ENCODE peak calls at places on chromosomes 16 and 17, in seven cellular contexts. One of them, this sample, is unnamed.

GRCh38 chr17:62781356-62781755 is 26.8 kb downstream of the MARCHF10 start:
- DNase-seq in lung: peak; percentile 39
- DNase-seq in psoas muscle: no peak
- DNase-seq in esophagus muscularis mucosa: no peak
- DNase-seq in heart right ventricle: no peak
- DNase-seq in endodermal cell: peak; percentile 19
- DNase-seq in HCT116: no peak
- DNase-seq in this sample: no peak

GRCh38 chr16:76345093-76345735 is 68.0 kb downstream of the CNTNAP4 start:
- DNase-seq in esophagus muscularis mucosa: no peak
- DNase-seq in psoas muscle: peak; percentile 65
- DNase-seq in heart right ventricle: no peak
- DNase-seq in endodermal cell: no peak
- DNase-seq in HCT116: no peak
- DNase-seq in lung: peak; percentile 43
- DNase-seq in this sample: no peak

GRCh38 chr17:82457071-82457789 is 1.3 kb upstream of the NARF start:
- DNase-seq in lung: no peak
- DNase-seq in psoas muscle: no peak
- DNase-seq in heart right ventricle: no peak
- DNase-seq in HCT116: no peak
- DNase-seq in endodermal cell: peak; percentile 44
- DNase-seq in esophagus muscularis mucosa: no peak
- DNase-seq in this sample: no peak

GRCh38 chr16:57108432-57108831 is 16.0 kb downstream of the CPNE2 start:
- DNase-seq in esophagus muscularis mucosa: no peak
- DNase-seq in HCT116: no peak
- DNase-seq in endodermal cell: no peak
- DNase-seq in heart right ventricle: no peak
- DNase-seq in lung: no peak
- DNase-seq in psoas muscle: no peak
- DNase-seq in this sample: no peak

GRCh38 chr17:55383771-55384679 is 37.6 kb downstream of the MMD start:
- DNase-seq in HCT116: no peak
- DNase-seq in heart right ventricle: no peak
- DNase-seq in esophagus muscularis mucosa: no peak
- DNase-seq in lung: no peak
- DNase-seq in endodermal cell: no peak
- DNase-seq in psoas muscle: no peak
- DNase-seq in this sample: peak; percentile 7

GRCh38 chr17:20934288-20934687 is 108.5 kb downstream of the USP22 start:
- DNase-seq in endodermal cell: no peak
- DNase-seq in heart right ventricle: no peak
- DNase-seq in lung: no peak
- DNase-seq in HCT116: no peak
- DNase-seq in esophagus muscularis mucosa: no peak
- DNase-seq in psoas muscle: no peak
- DNase-seq in this sample: no peak

GRCh38 chr17:77445030-77445907 is 304.5 kb downstream of the SEC14L1 start:
- DNase-seq in HCT116: no peak
- DNase-seq in psoas muscle: peak; percentile 76
- DNase-seq in heart right ventricle: no peak
- DNase-seq in esophagus muscularis mucosa: no peak
- DNase-seq in endodermal cell: no peak
- DNase-seq in lung: no peak
- DNase-seq in this sample: no peak

GRCh38 chr17:4480929-4481898 is 17.5 kb upstream of the SPNS2 start:
- DNase-seq in HCT116: no peak
- DNase-seq in lung: no peak
- DNase-seq in endodermal cell: no peak
- DNase-seq in heart right ventricle: no peak
- DNase-seq in psoas muscle: no peak
- DNase-seq in esophagus muscularis mucosa: no peak
- DNase-seq in this sample: no peak

GRCh38 chr17:44522883-44523671 is 19.9 kb upstream of the GPATCH8 start:
- DNase-seq in endodermal cell: peak; percentile 98
- DNase-seq in heart right ventricle: peak; percentile 70
- DNase-seq in esophagus muscularis mucosa: no peak
- DNase-seq in HCT116: peak; percentile 69
- DNase-seq in psoas muscle: peak; percentile 90
- DNase-seq in lung: peak; percentile 65
- DNase-seq in this sample: no peak

DNA sequence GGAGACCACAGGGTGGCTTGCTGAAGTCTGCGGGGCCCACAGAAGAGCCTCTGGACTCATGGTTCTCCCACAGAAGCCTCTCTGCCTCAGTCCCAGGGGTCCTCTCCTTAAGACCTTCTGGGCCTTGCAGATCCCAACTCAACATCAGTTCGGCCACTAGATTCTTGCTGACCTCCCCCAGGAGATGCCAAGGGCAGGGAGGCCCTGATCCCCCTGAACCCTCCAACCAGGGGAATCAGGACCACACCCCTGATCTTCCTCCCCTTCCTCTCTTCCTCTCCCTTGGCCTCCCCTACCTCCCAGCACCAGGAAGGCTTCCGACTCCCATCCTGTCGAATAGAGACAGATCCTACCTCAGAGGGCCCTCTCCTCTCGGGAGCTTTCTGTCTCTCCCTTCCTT is 53.4 kb downstream of the NOS2 start:
- DNase-seq in HCT116: no peak
- DNase-seq in psoas muscle: no peak
- DNase-seq in lung: no peak
- DNase-seq in esophagus muscularis mucosa: peak; percentile 70
- DNase-seq in endodermal cell: no peak
- DNase-seq in heart right ventricle: no peak
- DNase-seq in this sample: no peak
- H3K4me3 ChIP-seq in HCT116: no peak overlapping the region
- H3K4me3 ChIP-seq in psoas muscle: no peak overlapping the region
- H3K4me3 ChIP-seq in lung: no peak overlapping the region
- H3K4me3 ChIP-seq in esophagus muscularis mucosa: no peak overlapping the region
- H3K4me3 ChIP-seq in endodermal cell: no peak overlapping the region
- H3K4me3 ChIP-seq in heart right ventricle: no peak overlapping the region
- H3K4me3 ChIP-seq in this sample: no peak overlapping the region

DNA sequence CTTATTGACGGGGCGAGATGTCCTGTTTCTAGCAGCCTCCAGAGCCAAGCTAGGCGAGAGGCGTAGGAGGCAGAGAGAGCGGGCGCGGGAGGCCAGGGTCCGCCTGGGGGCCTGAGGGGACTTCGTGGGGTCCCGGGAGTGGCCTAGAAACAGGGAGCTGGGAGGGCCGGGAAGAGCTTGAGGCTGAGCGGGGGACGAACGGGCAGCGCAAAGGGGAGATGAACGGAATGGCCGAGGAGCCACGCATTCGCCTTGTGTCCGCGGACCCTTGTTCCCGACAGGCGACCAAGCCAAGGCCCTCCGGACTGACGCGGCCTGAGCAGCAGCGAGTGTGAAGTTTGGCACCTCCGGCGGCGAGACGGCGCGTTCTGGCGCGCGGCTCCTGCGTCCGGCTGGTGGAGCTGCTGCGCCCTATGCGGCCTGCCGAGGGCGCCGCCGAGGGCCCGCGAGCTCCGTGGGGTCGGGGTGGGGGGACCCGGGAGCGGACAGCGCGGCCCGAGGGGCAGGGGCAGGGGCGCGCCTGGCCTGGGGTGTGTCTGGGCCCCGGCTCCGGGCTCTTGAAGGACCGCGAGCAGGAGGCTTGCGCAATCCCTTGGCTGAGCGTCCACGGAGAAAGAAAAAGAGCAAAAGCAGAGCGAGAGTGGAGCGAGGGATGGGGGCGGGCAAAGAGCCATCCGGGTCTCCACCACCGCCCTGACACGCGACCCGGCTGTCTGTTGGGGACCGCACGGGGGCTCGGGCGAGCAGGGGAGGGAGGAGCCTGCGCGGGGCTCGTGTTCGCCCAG is 1.2 kb upstream of the CBX4 start:
- DNase-seq in heart right ventricle: peak; percentile 70
- DNase-seq in endodermal cell: peak; percentile 91
- DNase-seq in HCT116: no peak
- DNase-seq in psoas muscle: peak; percentile 83
- DNase-seq in lung: peak; percentile 63
- DNase-seq in esophagus muscularis mucosa: no peak
- DNase-seq in this sample: no peak
- TF ChIP-seq CTCF in heart right ventricle: no peak
- TF ChIP-seq CTCF in endodermal cell: peak; percentile 47
- TF ChIP-seq CTCF in HCT116: no peak
- TF ChIP-seq CTCF in psoas muscle: peak; percentile 10
- TF ChIP-seq CTCF in lung: no peak
- TF ChIP-seq CTCF in esophagus muscularis mucosa: peak; percentile 43
- TF ChIP-seq CTCF in this sample: peak; percentile 28

DNA sequence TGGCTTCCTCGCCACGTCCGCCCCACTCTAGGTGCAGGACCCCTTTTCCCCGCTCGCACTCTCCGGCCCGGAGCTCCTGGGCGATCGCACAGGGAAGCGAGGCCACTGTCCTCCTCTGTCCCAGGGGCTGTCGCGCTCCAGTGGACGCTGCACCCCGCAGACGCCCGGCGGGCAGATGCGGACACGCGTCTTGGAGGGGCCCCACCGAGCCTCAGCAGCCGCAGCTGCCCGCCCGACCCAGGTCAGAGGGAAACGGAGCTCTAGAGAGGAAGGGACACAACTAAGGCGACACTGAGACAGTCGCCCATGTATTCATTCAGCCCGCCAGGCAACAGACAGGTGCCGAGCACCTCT is 726 bp upstream of the SLC13A5 start:
- DNase-seq in HCT116: no peak
- DNase-seq in psoas muscle: no peak
- DNase-seq in endodermal cell: no peak
- DNase-seq in lung: no peak
- DNase-seq in esophagus muscularis mucosa: no peak
- DNase-seq in heart right ventricle: no peak
- DNase-seq in this sample: no peak
- H3K4me3 ChIP-seq in HCT116: no peak overlapping the region
- H3K4me3 ChIP-seq in psoas muscle: peak overlapping the region; percentile 56
- H3K4me3 ChIP-seq in endodermal cell: peak overlapping the region; percentile 81
- H3K4me3 ChIP-seq in lung: no peak overlapping the region
- H3K4me3 ChIP-seq in esophagus muscularis mucosa: peak overlapping the region; percentile 35
- H3K4me3 ChIP-seq in heart right ventricle: peak overlapping the region; percentile 45
- H3K4me3 ChIP-seq in this sample: no peak overlapping the region

GRCh38 chr17:50204431-50204830 is 3.0 kb upstream of the COL1A1 start:
- DNase-seq in endodermal cell: no peak
- DNase-seq in HCT116: no peak
- DNase-seq in heart right ventricle: no peak
- DNase-seq in esophagus muscularis mucosa: no peak
- DNase-seq in lung: no peak
- DNase-seq in psoas muscle: no peak
- DNase-seq in this sample: no peak

GRCh38 chr17:50203589-50204345 is 2.3 kb upstream of the COL1A1 start:
- DNase-seq in HCT116: no peak
- DNase-seq in lung: no peak
- DNase-seq in heart right ventricle: no peak
- DNase-seq in esophagus muscularis mucosa: no peak
- DNase-seq in endodermal cell: no peak
- DNase-seq in psoas muscle: no peak
- DNase-seq in this sample: no peak

GRCh38 chr17:50205111-50205821 is 3.8 kb upstream of the COL1A1 start:
- DNase-seq in HCT116: no peak
- DNase-seq in esophagus muscularis mucosa: no peak
- DNase-seq in lung: no peak
- DNase-seq in endodermal cell: no peak
- DNase-seq in heart right ventricle: peak; percentile 58
- DNase-seq in psoas muscle: no peak
- DNase-seq in this sample: no peak

GRCh38 chr17:50201226-50201854 is at the start of gene COL1A1:
- DNase-seq in HCT116: no peak
- DNase-seq in esophagus muscularis mucosa: no peak
- DNase-seq in heart right ventricle: peak; percentile 74
- DNase-seq in lung: peak; percentile 68
- DNase-seq in endodermal cell: peak; percentile 77
- DNase-seq in psoas muscle: peak; percentile 83
- DNase-seq in this sample: no peak

DNA sequence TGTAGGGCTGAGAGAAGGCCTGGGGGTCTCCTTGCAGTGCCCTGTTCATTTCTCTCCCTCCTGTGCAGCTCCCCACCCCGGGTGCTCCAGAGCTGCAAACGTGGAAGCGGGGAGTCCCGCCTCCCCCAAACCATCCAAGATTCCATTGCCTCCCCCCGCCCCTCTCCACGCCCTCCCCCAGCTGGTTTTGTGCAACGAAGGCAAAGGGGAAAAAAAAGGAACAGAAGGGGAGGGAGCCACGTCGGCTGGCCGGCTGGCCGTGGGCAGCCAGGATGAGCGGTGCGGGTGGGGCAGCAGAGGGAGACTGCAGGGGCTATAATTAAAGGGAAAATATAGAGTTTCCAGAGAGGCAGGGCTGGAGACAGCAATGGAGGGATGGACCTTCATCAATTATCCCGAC is 1.7 kb upstream of the COL1A1 start:
- DNase-seq in esophagus muscularis mucosa: no peak
- DNase-seq in HCT116: no peak
- DNase-seq in heart right ventricle: no peak
- DNase-seq in psoas muscle: no peak
- DNase-seq in lung: no peak
- DNase-seq in endodermal cell: no peak
- DNase-seq in this sample: no peak
- TF ChIP-seq CTCF in esophagus muscularis mucosa: no peak
- TF ChIP-seq CTCF in HCT116: no peak
- TF ChIP-seq CTCF in heart right ventricle: no peak
- TF ChIP-seq CTCF in psoas muscle: no peak
- TF ChIP-seq CTCF in lung: no peak
- TF ChIP-seq CTCF in endodermal cell: no peak
- TF ChIP-seq CTCF in this sample: no peak

GRCh38 chr16:68270353-68270752 is 6.0 kb downstream of the SLC7A6 start:
- DNase-seq in psoas muscle: no peak
- DNase-seq in HCT116: no peak
- DNase-seq in endodermal cell: no peak
- DNase-seq in esophagus muscularis mucosa: no peak
- DNase-seq in lung: no peak
- DNase-seq in heart right ventricle: no peak
- DNase-seq in this sample: no peak
- H3K4me3 ChIP-seq in psoas muscle: peak overlapping the region; percentile 97
- H3K4me3 ChIP-seq in HCT116: no peak overlapping the region
- H3K4me3 ChIP-seq in endodermal cell: no peak overlapping the region
- H3K4me3 ChIP-seq in esophagus muscularis mucosa: no peak overlapping the region
- H3K4me3 ChIP-seq in lung: no peak overlapping the region
- H3K4me3 ChIP-seq in heart right ventricle: no peak overlapping the region
- H3K4me3 ChIP-seq in this sample: peak overlapping the region; percentile 96

This sample was measured in retinal pigment epithelial cell.